ENCODE peak calls at places on chromosomes 4 and X, in eight cellular contexts. One of them, this sample, is unnamed.
A peak's percentile ranks its signal among the peaks of the same experiment; 100 is the strongest.

GRCh38 chr4:143407475-143407874 is 70.8 kb downstream of the GAB1 start:
- DNase-seq in heart left ventricle: no peak
- DNase-seq in GM23248: no peak
- DNase-seq in right cardiac atrium: no peak
- DNase-seq in endothelial cell of umbilical vein: peak; percentile 95
- DNase-seq in prostate gland: no peak
- DNase-seq in upper lobe of right lung: no peak
- DNase-seq in ovary: no peak
- DNase-seq in this sample: no peak

GRCh38 chr4:6262176-6262575 is 7.5 kb upstream of the WFS1 start:
- DNase-seq in heart left ventricle: no peak
- DNase-seq in GM23248: no peak
- DNase-seq in right cardiac atrium: no peak
- DNase-seq in endothelial cell of umbilical vein: no peak
- DNase-seq in prostate gland: no peak
- DNase-seq in upper lobe of right lung: no peak
- DNase-seq in ovary: no peak
- DNase-seq in this sample: no peak

GRCh38 chr4:174483792-174484191 is 38.5 kb downstream of the HPGD start:
- DNase-seq in heart left ventricle: no peak
- DNase-seq in GM23248: no peak
- DNase-seq in right cardiac atrium: no peak
- DNase-seq in endothelial cell of umbilical vein: no peak
- DNase-seq in prostate gland: no peak
- DNase-seq in upper lobe of right lung: no peak
- DNase-seq in ovary: no peak
- DNase-seq in this sample: no peak

GRCh38 chr4:113468165-113469022 is 293.1 kb downstream of the CAMK2D start:
- DNase-seq in heart left ventricle: peak; percentile 71
- DNase-seq in GM23248: peak; percentile 99
- DNase-seq in right cardiac atrium: peak; percentile 84
- DNase-seq in endothelial cell of umbilical vein: peak; percentile 100
- DNase-seq in prostate gland: peak; percentile 23
- DNase-seq in upper lobe of right lung: peak; percentile 69
- DNase-seq in ovary: peak; percentile 57
- DNase-seq in this sample: peak; percentile 11

GRCh38 chr4:83238849-83239248 is 45.7 kb downstream of the COQ2 start:
- DNase-seq in heart left ventricle: no peak
- DNase-seq in GM23248: peak; percentile 14
- DNase-seq in right cardiac atrium: no peak
- DNase-seq in endothelial cell of umbilical vein: no peak
- DNase-seq in prostate gland: no peak
- DNase-seq in upper lobe of right lung: no peak
- DNase-seq in ovary: no peak
- DNase-seq in this sample: no peak

GRCh38 chr4:100095729-100096595 is 94.3 kb downstream of the DDIT4L start:
- DNase-seq in heart left ventricle: peak; percentile 37
- DNase-seq in GM23248: peak; percentile 91
- DNase-seq in right cardiac atrium: peak; percentile 63
- DNase-seq in endothelial cell of umbilical vein: peak; percentile 64
- DNase-seq in prostate gland: peak; percentile 48
- DNase-seq in upper lobe of right lung: peak; percentile 63
- DNase-seq in ovary: peak; percentile 42
- DNase-seq in this sample: peak; percentile 39

GRCh38 chr4:121256887-121257426 is 92.8 kb upstream of the TNIP3 start:
- DNase-seq in heart left ventricle: no peak
- DNase-seq in GM23248: no peak
- DNase-seq in right cardiac atrium: no peak
- DNase-seq in endothelial cell of umbilical vein: no peak
- DNase-seq in prostate gland: no peak
- DNase-seq in upper lobe of right lung: no peak
- DNase-seq in ovary: no peak
- DNase-seq in this sample: no peak

GRCh38 chr4:148998719-148999118 is 556.5 kb upstream of the NR3C2 start:
- DNase-seq in heart left ventricle: no peak
- DNase-seq in GM23248: peak; percentile 56
- DNase-seq in right cardiac atrium: no peak
- DNase-seq in endothelial cell of umbilical vein: no peak
- DNase-seq in prostate gland: no peak
- DNase-seq in upper lobe of right lung: no peak
- DNase-seq in ovary: no peak
- DNase-seq in this sample: no peak

GRCh38 chr4:15655223-15656037 is at the start of gene FBXL5:
- DNase-seq in heart left ventricle: peak; percentile 84
- DNase-seq in GM23248: peak; percentile 95
- DNase-seq in right cardiac atrium: peak; percentile 81
- DNase-seq in endothelial cell of umbilical vein: peak; percentile 86
- DNase-seq in prostate gland: peak; percentile 72
- DNase-seq in upper lobe of right lung: peak; percentile 91
- DNase-seq in ovary: peak; percentile 87
- DNase-seq in this sample: peak; percentile 68

GRCh38 chr4:10584042-10584441 is 100.5 kb downstream of the CLNK start:
- DNase-seq in heart left ventricle: peak; percentile 30
- DNase-seq in GM23248: peak; percentile 72
- DNase-seq in right cardiac atrium: peak; percentile 28
- DNase-seq in endothelial cell of umbilical vein: peak; percentile 24
- DNase-seq in prostate gland: no peak
- DNase-seq in upper lobe of right lung: no peak
- DNase-seq in ovary: no peak
- DNase-seq in this sample: no peak

GRCh38 chrX:17390325-17390992 is 15.5 kb downstream of the NHS start:
- DNase-seq in heart left ventricle: no peak
- DNase-seq in GM23248: peak; percentile 4
- DNase-seq in right cardiac atrium: no peak
- DNase-seq in endothelial cell of umbilical vein: no peak
- DNase-seq in prostate gland: no peak
- DNase-seq in upper lobe of right lung: no peak
- DNase-seq in ovary: no peak
- DNase-seq in this sample: no peak
- H3K4me1 ChIP-seq in heart left ventricle: no peaks in the 10 kb centered on the region
- H3K4me1 ChIP-seq in GM23248: peaks cover 5% of the 10 kb centered on the region
- H3K4me1 ChIP-seq in right cardiac atrium: no peaks in the 10 kb centered on the region
- H3K4me1 ChIP-seq in endothelial cell of umbilical vein: no peaks in the 10 kb centered on the region
- H3K4me1 ChIP-seq in prostate gland: no peaks in the 10 kb centered on the region
- H3K4me1 ChIP-seq in upper lobe of right lung: no peaks in the 10 kb centered on the region
- H3K4me1 ChIP-seq in ovary: no peaks in the 10 kb centered on the region
- H3K4me1 ChIP-seq in this sample: no peaks in the 10 kb centered on the region

GRCh38 chr4:78781086-78781630 is 5.0 kb downstream of the BMP2K start:
- DNase-seq in heart left ventricle: no peak
- DNase-seq in GM23248: peak; percentile 49
- DNase-seq in right cardiac atrium: no peak
- DNase-seq in endothelial cell of umbilical vein: no peak
- DNase-seq in prostate gland: no peak
- DNase-seq in upper lobe of right lung: no peak
- DNase-seq in ovary: no peak
- DNase-seq in this sample: no peak

GRCh38 chr4:78778530-78778929 is 2.4 kb downstream of the BMP2K start:
- DNase-seq in heart left ventricle: no peak
- DNase-seq in GM23248: no peak
- DNase-seq in right cardiac atrium: no peak
- DNase-seq in endothelial cell of umbilical vein: no peak
- DNase-seq in prostate gland: no peak
- DNase-seq in upper lobe of right lung: no peak
- DNase-seq in ovary: no peak
- DNase-seq in this sample: no peak

GRCh38 chr4:78779280-78779679 is 3.1 kb downstream of the BMP2K start:
- DNase-seq in heart left ventricle: no peak
- DNase-seq in GM23248: peak; percentile 23
- DNase-seq in right cardiac atrium: no peak
- DNase-seq in endothelial cell of umbilical vein: no peak
- DNase-seq in prostate gland: no peak
- DNase-seq in upper lobe of right lung: no peak
- DNase-seq in ovary: no peak
- DNase-seq in this sample: no peak

GRCh38 chr4:78781925-78782324 is 5.8 kb downstream of the BMP2K start:
- DNase-seq in heart left ventricle: no peak
- DNase-seq in GM23248: no peak
- DNase-seq in right cardiac atrium: no peak
- DNase-seq in endothelial cell of umbilical vein: no peak
- DNase-seq in prostate gland: no peak
- DNase-seq in upper lobe of right lung: no peak
- DNase-seq in ovary: no peak
- DNase-seq in this sample: no peak

GRCh38 chr4:78780093-78780492 is 3.9 kb downstream of the BMP2K start:
- DNase-seq in heart left ventricle: no peak
- DNase-seq in GM23248: no peak
- DNase-seq in right cardiac atrium: no peak
- DNase-seq in endothelial cell of umbilical vein: no peak
- DNase-seq in prostate gland: no peak
- DNase-seq in upper lobe of right lung: no peak
- DNase-seq in ovary: no peak
- DNase-seq in this sample: no peak
- H3K4me1 ChIP-seq in heart left ventricle: peaks cover 70% of the 10 kb centered on the region
- H3K4me1 ChIP-seq in GM23248: peaks cover 54% of the 10 kb centered on the region
- H3K4me1 ChIP-seq in right cardiac atrium: peaks cover 5% of the 10 kb centered on the region
- H3K4me1 ChIP-seq in endothelial cell of umbilical vein: peaks cover 23% of the 10 kb centered on the region
- H3K4me1 ChIP-seq in prostate gland: no peaks in the 10 kb centered on the region
- H3K4me1 ChIP-seq in upper lobe of right lung: peaks cover 50% of the 10 kb centered on the region
- H3K4me1 ChIP-seq in ovary: peaks cover 4% of the 10 kb centered on the region
- H3K4me1 ChIP-seq in this sample: no peaks in the 10 kb centered on the region

DNA sequence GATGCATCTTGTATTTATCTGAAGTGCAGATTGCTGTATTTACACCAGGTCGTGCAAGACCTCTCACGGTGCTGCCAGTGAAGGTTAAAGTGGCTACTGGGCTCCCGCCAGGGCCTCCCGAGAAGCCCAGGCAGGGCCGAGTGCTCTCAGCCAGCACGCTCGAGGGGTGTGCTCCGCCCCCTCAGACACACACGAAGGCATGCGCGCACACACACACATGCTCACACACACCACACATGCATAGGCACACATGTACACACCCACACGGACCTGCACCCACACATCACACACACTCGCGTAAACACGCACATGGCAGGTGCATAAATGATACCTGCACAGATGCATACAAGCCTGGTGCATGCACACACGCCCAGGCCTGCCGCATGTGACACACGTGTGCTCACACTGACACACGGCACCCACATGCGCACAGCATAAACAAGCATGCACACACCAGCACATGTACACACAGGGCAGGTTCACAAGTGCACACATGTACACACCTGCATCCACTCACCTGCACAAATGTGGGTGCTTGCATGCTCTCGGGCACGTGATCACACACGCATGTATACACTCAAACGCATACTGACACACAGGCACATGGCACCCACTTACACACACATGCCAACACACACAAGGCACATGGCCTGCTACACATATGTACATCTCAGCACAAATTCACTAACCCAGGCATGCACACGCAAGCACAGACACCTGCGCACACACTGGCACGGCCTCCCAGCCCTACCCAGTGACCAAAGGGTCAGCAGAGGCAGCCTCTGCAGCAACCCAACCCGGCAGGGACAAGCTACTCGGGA is 71.6 kb downstream of the FAM53A start:
- DNase-seq in heart left ventricle: no peak
- DNase-seq in GM23248: no peak
- DNase-seq in right cardiac atrium: peak; percentile 8
- DNase-seq in endothelial cell of umbilical vein: no peak
- DNase-seq in prostate gland: no peak
- DNase-seq in upper lobe of right lung: peak; percentile 78
- DNase-seq in ovary: no peak
- DNase-seq in this sample: peak; percentile 35
- H3K4me1 ChIP-seq in heart left ventricle: no peaks in the 10 kb centered on the region
- H3K4me1 ChIP-seq in GM23248: no peaks in the 10 kb centered on the region
- H3K4me1 ChIP-seq in right cardiac atrium: no peaks in the 10 kb centered on the region
- H3K4me1 ChIP-seq in endothelial cell of umbilical vein: no peaks in the 10 kb centered on the region
- H3K4me1 ChIP-seq in prostate gland: no peaks in the 10 kb centered on the region
- H3K4me1 ChIP-seq in upper lobe of right lung: peaks cover 12% of the 10 kb centered on the region
- H3K4me1 ChIP-seq in ovary: peaks cover 2% of the 10 kb centered on the region
- H3K4me1 ChIP-seq in this sample: no peaks in the 10 kb centered on the region

DNA sequence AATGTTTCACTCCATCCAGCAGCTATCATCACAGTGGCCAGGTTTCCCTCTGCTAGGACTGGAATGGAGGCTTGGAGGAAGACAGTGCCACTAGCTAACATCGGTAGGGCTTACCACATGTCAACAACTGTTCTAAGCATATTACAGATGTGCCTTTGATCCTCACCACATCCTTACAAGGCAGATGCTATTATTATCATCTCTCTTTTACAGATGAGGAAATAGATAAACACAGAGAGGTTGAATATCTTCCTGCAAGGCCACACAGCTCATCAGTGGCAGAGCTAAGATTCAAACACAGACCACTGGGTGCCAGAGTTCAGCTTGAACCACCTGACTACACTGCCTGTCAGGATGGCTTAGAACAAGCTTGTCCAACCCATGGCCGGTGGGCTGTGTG is 47.4 kb downstream of the MAMLD1 start:
- DNase-seq in heart left ventricle: no peak
- DNase-seq in GM23248: no peak
- DNase-seq in right cardiac atrium: no peak
- DNase-seq in endothelial cell of umbilical vein: no peak
- DNase-seq in prostate gland: no peak
- DNase-seq in upper lobe of right lung: no peak
- DNase-seq in ovary: no peak
- DNase-seq in this sample: no peak
- H3K4me1 ChIP-seq in heart left ventricle: peaks cover 6% of the 10 kb centered on the region
- H3K4me1 ChIP-seq in GM23248: no peaks in the 10 kb centered on the region
- H3K4me1 ChIP-seq in right cardiac atrium: peaks cover 3% of the 10 kb centered on the region
- H3K4me1 ChIP-seq in endothelial cell of umbilical vein: no peaks in the 10 kb centered on the region
- H3K4me1 ChIP-seq in prostate gland: no peaks in the 10 kb centered on the region
- H3K4me1 ChIP-seq in upper lobe of right lung: no peaks in the 10 kb centered on the region
- H3K4me1 ChIP-seq in ovary: peaks cover 10% of the 10 kb centered on the region
- H3K4me1 ChIP-seq in this sample: no peaks in the 10 kb centered on the region

GRCh38 chr4:8125526-8126056 is 33.0 kb downstream of the ABLIM2 start:
- DNase-seq in heart left ventricle: no peak
- DNase-seq in GM23248: no peak
- DNase-seq in right cardiac atrium: no peak
- DNase-seq in endothelial cell of umbilical vein: no peak
- DNase-seq in prostate gland: no peak
- DNase-seq in upper lobe of right lung: no peak
- DNase-seq in ovary: no peak
- DNase-seq in this sample: no peak
- H3K4me1 ChIP-seq in heart left ventricle: no peaks in the 10 kb centered on the region
- H3K4me1 ChIP-seq in GM23248: no peaks in the 10 kb centered on the region
- H3K4me1 ChIP-seq in right cardiac atrium: peaks cover 3% of the 10 kb centered on the region
- H3K4me1 ChIP-seq in endothelial cell of umbilical vein: no peaks in the 10 kb centered on the region
- H3K4me1 ChIP-seq in prostate gland: no peaks in the 10 kb centered on the region
- H3K4me1 ChIP-seq in upper lobe of right lung: no peaks in the 10 kb centered on the region
- H3K4me1 ChIP-seq in ovary: no peaks in the 10 kb centered on the region
- H3K4me1 ChIP-seq in this sample: no peaks in the 10 kb centered on the region

DNA sequence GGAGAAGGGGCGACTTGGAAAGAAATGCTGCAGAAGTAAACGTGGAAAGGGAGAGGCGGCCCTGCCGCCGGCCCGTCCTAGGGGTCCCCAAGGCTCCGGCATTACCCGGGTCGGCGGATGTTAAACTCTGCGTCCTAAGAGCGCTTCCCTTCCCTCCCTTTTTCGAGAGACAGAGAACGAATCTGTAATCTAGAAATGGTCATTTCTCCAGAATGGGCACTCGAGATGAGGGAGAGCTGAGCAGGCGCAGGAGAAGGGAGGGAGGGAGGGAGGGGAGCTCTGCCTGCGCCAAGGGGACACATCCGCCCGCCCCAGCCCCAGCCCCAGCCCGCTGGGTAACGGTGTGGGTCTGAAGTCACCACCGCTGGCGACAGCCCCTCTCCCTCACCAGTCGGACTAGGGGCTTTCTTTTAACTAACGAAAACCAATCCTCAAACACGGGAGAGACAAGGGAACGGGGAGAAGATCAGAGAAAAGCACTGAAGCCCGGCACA is 1.7 kb downstream of the HCFC1 start:
- DNase-seq in heart left ventricle: peak; percentile 49
- DNase-seq in GM23248: peak; percentile 52
- DNase-seq in right cardiac atrium: no peak
- DNase-seq in endothelial cell of umbilical vein: peak; percentile 23
- DNase-seq in prostate gland: no peak
- DNase-seq in upper lobe of right lung: no peak
- DNase-seq in ovary: peak; percentile 74
- DNase-seq in this sample: no peak
- H3K4me1 ChIP-seq in heart left ventricle: peaks cover 66% of the 10 kb centered on the region
- H3K4me1 ChIP-seq in GM23248: peaks cover 32% of the 10 kb centered on the region
- H3K4me1 ChIP-seq in right cardiac atrium: peaks cover 17% of the 10 kb centered on the region
- H3K4me1 ChIP-seq in endothelial cell of umbilical vein: peaks cover 45% of the 10 kb centered on the region
- H3K4me1 ChIP-seq in prostate gland: no peaks in the 10 kb centered on the region
- H3K4me1 ChIP-seq in upper lobe of right lung: peaks cover 47% of the 10 kb centered on the region
- H3K4me1 ChIP-seq in ovary: peaks cover 14% of the 10 kb centered on the region
- H3K4me1 ChIP-seq in this sample: no peaks in the 10 kb centered on the region

GRCh38 chrX:38346150-38346549 is 6.3 kb upstream of the OTC start:
- DNase-seq in heart left ventricle: no peak
- DNase-seq in GM23248: no peak
- DNase-seq in right cardiac atrium: no peak
- DNase-seq in endothelial cell of umbilical vein: no peak
- DNase-seq in prostate gland: no peak
- DNase-seq in upper lobe of right lung: no peak
- DNase-seq in ovary: no peak
- DNase-seq in this sample: no peak
- H3K4me1 ChIP-seq in heart left ventricle: peaks cover 5% of the 10 kb centered on the region
- H3K4me1 ChIP-seq in GM23248: no peaks in the 10 kb centered on the region
- H3K4me1 ChIP-seq in right cardiac atrium: no peaks in the 10 kb centered on the region
- H3K4me1 ChIP-seq in endothelial cell of umbilical vein: peaks cover 9% of the 10 kb centered on the region
- H3K4me1 ChIP-seq in prostate gland: no peaks in the 10 kb centered on the region
- H3K4me1 ChIP-seq in upper lobe of right lung: no peaks in the 10 kb centered on the region
- H3K4me1 ChIP-seq in ovary: no peaks in the 10 kb centered on the region
- H3K4me1 ChIP-seq in this sample: peaks cover 13% of the 10 kb centered on the region

This sample was measured in pancreas.